ENCODE peak calls at places on chromosomes 11 and 22, in ten cellular contexts. One of them, this sample, is unnamed.

GRCh38 chr22:38467904-38468760 is at the start of gene KDELR3:
- DNase-seq in pons: no peak
- DNase-seq in heart right ventricle: peak
- DNase-seq in fibroblast of the aortic adventitia: peak
- DNase-seq in HCEC 1CT: peak
- DNase-seq in retina: peak
- DNase-seq in anterior cingulate cortex: no peak
- DNase-seq in lower leg skin: no peak
- DNase-seq in kidney glomerular epithelial cell: peak
- DNase-seq in NCI-H2081: no peak
- DNase-seq in this sample: peak

GRCh38 chr11:108302121-108302785 is 79.4 kb downstream of the ATM start:
- DNase-seq in NCI-H2081: no peak
- DNase-seq in pons: no peak
- DNase-seq in lower leg skin: no peak
- DNase-seq in fibroblast of the aortic adventitia: no peak
- DNase-seq in heart right ventricle: no peak
- DNase-seq in kidney glomerular epithelial cell: peak
- DNase-seq in HCEC 1CT: peak
- DNase-seq in anterior cingulate cortex: no peak
- DNase-seq in retina: no peak
- DNase-seq in this sample: peak

GRCh38 chr11:126431401-126432064 is 76.0 kb downstream of the ST3GAL4 start:
- DNase-seq in HCEC 1CT: peak
- DNase-seq in lower leg skin: peak
- DNase-seq in retina: no peak
- DNase-seq in pons: no peak
- DNase-seq in NCI-H2081: no peak
- DNase-seq in heart right ventricle: peak
- DNase-seq in kidney glomerular epithelial cell: no peak
- DNase-seq in anterior cingulate cortex: no peak
- DNase-seq in fibroblast of the aortic adventitia: peak
- DNase-seq in this sample: peak

GRCh38 chr11:16604784-16605439 is 133.5 kb upstream of the C11orf58 start:
- DNase-seq in fibroblast of the aortic adventitia: no peak
- DNase-seq in NCI-H2081: peak
- DNase-seq in kidney glomerular epithelial cell: peak
- DNase-seq in anterior cingulate cortex: no peak
- DNase-seq in lower leg skin: no peak
- DNase-seq in heart right ventricle: peak
- DNase-seq in HCEC 1CT: peak
- DNase-seq in retina: peak
- DNase-seq in pons: peak
- DNase-seq in this sample: peak

GRCh38 chr22:23677701-23677995 is 13.2 kb upstream of the RGL4 start:
- DNase-seq in lower leg skin: no peak
- DNase-seq in retina: no peak
- DNase-seq in NCI-H2081: no peak
- DNase-seq in heart right ventricle: no peak
- DNase-seq in HCEC 1CT: no peak
- DNase-seq in fibroblast of the aortic adventitia: no peak
- DNase-seq in anterior cingulate cortex: no peak
- DNase-seq in pons: no peak
- DNase-seq in kidney glomerular epithelial cell: no peak
- DNase-seq in this sample: no peak

GRCh38 chr11:8217926-8218325 is 45.8 kb downstream of the LMO1 start:
- DNase-seq in lower leg skin: no peak
- DNase-seq in NCI-H2081: no peak
- DNase-seq in fibroblast of the aortic adventitia: no peak
- DNase-seq in pons: no peak
- DNase-seq in anterior cingulate cortex: no peak
- DNase-seq in retina: no peak
- DNase-seq in heart right ventricle: no peak
- DNase-seq in HCEC 1CT: no peak
- DNase-seq in kidney glomerular epithelial cell: no peak
- DNase-seq in this sample: no peak

GRCh38 chr22:23718371-23719165 is 27.8 kb downstream of the RGL4 start:
- DNase-seq in kidney glomerular epithelial cell: no peak
- DNase-seq in lower leg skin: no peak
- DNase-seq in fibroblast of the aortic adventitia: no peak
- DNase-seq in HCEC 1CT: no peak
- DNase-seq in pons: no peak
- DNase-seq in anterior cingulate cortex: no peak
- DNase-seq in retina: no peak
- DNase-seq in heart right ventricle: no peak
- DNase-seq in NCI-H2081: no peak
- DNase-seq in this sample: no peak

GRCh38 chr11:122046846-122047245 is 69.2 kb downstream of the BLID start:
- DNase-seq in anterior cingulate cortex: no peak
- DNase-seq in HCEC 1CT: no peak
- DNase-seq in pons: no peak
- DNase-seq in fibroblast of the aortic adventitia: peak
- DNase-seq in kidney glomerular epithelial cell: no peak
- DNase-seq in NCI-H2081: no peak
- DNase-seq in retina: no peak
- DNase-seq in heart right ventricle: no peak
- DNase-seq in lower leg skin: no peak
- DNase-seq in this sample: no peak

GRCh38 chr11:57116654-57117053 is 65.1 kb upstream of the LRRC55 start:
- DNase-seq in fibroblast of the aortic adventitia: peak
- DNase-seq in pons: peak
- DNase-seq in kidney glomerular epithelial cell: peak
- DNase-seq in anterior cingulate cortex: no peak
- DNase-seq in NCI-H2081: no peak
- DNase-seq in lower leg skin: peak
- DNase-seq in retina: peak
- DNase-seq in heart right ventricle: peak
- DNase-seq in HCEC 1CT: peak
- DNase-seq in this sample: peak

GRCh38 chr11:14317659-14318325 is 41.2 kb downstream of the RRAS2 start:
- DNase-seq in HCEC 1CT: no peak
- DNase-seq in fibroblast of the aortic adventitia: no peak
- DNase-seq in lower leg skin: no peak
- DNase-seq in anterior cingulate cortex: no peak
- DNase-seq in pons: no peak
- DNase-seq in heart right ventricle: no peak
- DNase-seq in kidney glomerular epithelial cell: no peak
- DNase-seq in retina: no peak
- DNase-seq in NCI-H2081: no peak
- DNase-seq in this sample: no peak

GRCh38 chr11:31699066-31699465 is 112.1 kb downstream of the PAX6 start:
- DNase-seq in anterior cingulate cortex: no peak
- DNase-seq in retina: no peak
- DNase-seq in HCEC 1CT: no peak
- DNase-seq in pons: no peak
- DNase-seq in kidney glomerular epithelial cell: no peak
- DNase-seq in lower leg skin: no peak
- DNase-seq in NCI-H2081: no peak
- DNase-seq in heart right ventricle: no peak
- DNase-seq in fibroblast of the aortic adventitia: no peak
- DNase-seq in this sample: no peak

GRCh38 chr22:39546064-39546365 is 13.5 kb upstream of the RPS19BP1 start:
- DNase-seq in heart right ventricle: no peak
- DNase-seq in NCI-H2081: no peak
- DNase-seq in HCEC 1CT: no peak
- DNase-seq in retina: no peak
- DNase-seq in fibroblast of the aortic adventitia: no peak
- DNase-seq in anterior cingulate cortex: no peak
- DNase-seq in kidney glomerular epithelial cell: no peak
- DNase-seq in lower leg skin: no peak
- DNase-seq in pons: no peak
- DNase-seq in this sample: no peak

GRCh38 chr22:46328066-46328465 is 7.4 kb upstream of the TRMU start:
- DNase-seq in HCEC 1CT: no peak
- DNase-seq in heart right ventricle: no peak
- DNase-seq in fibroblast of the aortic adventitia: no peak
- DNase-seq in anterior cingulate cortex: no peak
- DNase-seq in kidney glomerular epithelial cell: no peak
- DNase-seq in retina: no peak
- DNase-seq in NCI-H2081: no peak
- DNase-seq in pons: no peak
- DNase-seq in lower leg skin: no peak
- DNase-seq in this sample: no peak

GRCh38 chr11:13939952-13940610 is 22.4 kb upstream of the SPON1 start:
- DNase-seq in fibroblast of the aortic adventitia: no peak
- DNase-seq in HCEC 1CT: peak
- DNase-seq in heart right ventricle: no peak
- DNase-seq in anterior cingulate cortex: no peak
- DNase-seq in pons: no peak
- DNase-seq in lower leg skin: no peak
- DNase-seq in NCI-H2081: no peak
- DNase-seq in retina: no peak
- DNase-seq in kidney glomerular epithelial cell: no peak
- DNase-seq in this sample: peak

GRCh38 chr11:19258651-19259230 is 18.0 kb upstream of the E2F8 start:
- DNase-seq in fibroblast of the aortic adventitia: no peak
- DNase-seq in HCEC 1CT: no peak
- DNase-seq in lower leg skin: no peak
- DNase-seq in retina: peak
- DNase-seq in heart right ventricle: no peak
- DNase-seq in NCI-H2081: no peak
- DNase-seq in pons: no peak
- DNase-seq in anterior cingulate cortex: no peak
- DNase-seq in kidney glomerular epithelial cell: peak
- DNase-seq in this sample: no peak

GRCh38 chr11:65468874-65469333 is 29.9 kb upstream of the MALAT1 start:
- DNase-seq in HCEC 1CT: no peak
- DNase-seq in fibroblast of the aortic adventitia: no peak
- DNase-seq in kidney glomerular epithelial cell: no peak
- DNase-seq in lower leg skin: no peak
- DNase-seq in pons: no peak
- DNase-seq in NCI-H2081: peak
- DNase-seq in retina: no peak
- DNase-seq in heart right ventricle: peak
- DNase-seq in anterior cingulate cortex: no peak
- DNase-seq in this sample: no peak

GRCh38 chr22:39428597-39429071 is 28.2 kb upstream of the MGAT3 start:
- DNase-seq in fibroblast of the aortic adventitia: no peak
- DNase-seq in kidney glomerular epithelial cell: no peak
- DNase-seq in pons: no peak
- DNase-seq in heart right ventricle: no peak
- DNase-seq in NCI-H2081: peak
- DNase-seq in HCEC 1CT: no peak
- DNase-seq in lower leg skin: no peak
- DNase-seq in anterior cingulate cortex: no peak
- DNase-seq in retina: no peak
- DNase-seq in this sample: no peak

GRCh38 chr11:117217685-117218084 is 14.2 kb downstream of the PCSK7 start:
- DNase-seq in kidney glomerular epithelial cell: no peak
- DNase-seq in heart right ventricle: no peak
- DNase-seq in retina: no peak
- DNase-seq in fibroblast of the aortic adventitia: no peak
- DNase-seq in HCEC 1CT: no peak
- DNase-seq in pons: no peak
- DNase-seq in anterior cingulate cortex: no peak
- DNase-seq in NCI-H2081: no peak
- DNase-seq in lower leg skin: no peak
- DNase-seq in this sample: no peak

GRCh38 chr11:1303973-1304372 is 5.5 kb downstream of the TOLLIP start:
- DNase-seq in NCI-H2081: no peak
- DNase-seq in anterior cingulate cortex: no peak
- DNase-seq in HCEC 1CT: no peak
- DNase-seq in kidney glomerular epithelial cell: no peak
- DNase-seq in lower leg skin: no peak
- DNase-seq in retina: no peak
- DNase-seq in heart right ventricle: no peak
- DNase-seq in pons: no peak
- DNase-seq in fibroblast of the aortic adventitia: peak
- DNase-seq in this sample: no peak

GRCh38 chr22:35258144-35258988 is 1.1 kb downstream of the HMGXB4 start:
- DNase-seq in pons: peak
- DNase-seq in heart right ventricle: no peak
- DNase-seq in retina: peak
- DNase-seq in anterior cingulate cortex: no peak
- DNase-seq in kidney glomerular epithelial cell: peak
- DNase-seq in lower leg skin: no peak
- DNase-seq in NCI-H2081: no peak
- DNase-seq in HCEC 1CT: no peak
- DNase-seq in fibroblast of the aortic adventitia: peak
- DNase-seq in this sample: peak

GRCh38 chr11:45828996-45829395 is 18.3 kb upstream of the CRY2 start:
- DNase-seq in heart right ventricle: no peak
- DNase-seq in HCEC 1CT: no peak
- DNase-seq in kidney glomerular epithelial cell: no peak
- DNase-seq in fibroblast of the aortic adventitia: no peak
- DNase-seq in pons: no peak
- DNase-seq in retina: peak
- DNase-seq in lower leg skin: no peak
- DNase-seq in NCI-H2081: no peak
- DNase-seq in anterior cingulate cortex: no peak
- DNase-seq in this sample: no peak

GRCh38 chr11:64857485-64857884 is 13.0 kb upstream of the CDC42BPG start:
- DNase-seq in kidney glomerular epithelial cell: no peak
- DNase-seq in fibroblast of the aortic adventitia: no peak
- DNase-seq in lower leg skin: no peak
- DNase-seq in heart right ventricle: no peak
- DNase-seq in anterior cingulate cortex: no peak
- DNase-seq in retina: no peak
- DNase-seq in pons: no peak
- DNase-seq in NCI-H2081: no peak
- DNase-seq in HCEC 1CT: no peak
- DNase-seq in this sample: no peak

GRCh38 chr11:128802358-128802981 is 64.6 kb downstream of the KCNJ1 start:
- DNase-seq in HCEC 1CT: peak
- DNase-seq in anterior cingulate cortex: no peak
- DNase-seq in retina: no peak
- DNase-seq in heart right ventricle: no peak
- DNase-seq in pons: peak
- DNase-seq in lower leg skin: no peak
- DNase-seq in NCI-H2081: no peak
- DNase-seq in fibroblast of the aortic adventitia: peak
- DNase-seq in kidney glomerular epithelial cell: no peak
- DNase-seq in this sample: peak

GRCh38 chr11:34633990-34634725 is 13.3 kb downstream of the EHF start:
- DNase-seq in kidney glomerular epithelial cell: no peak
- DNase-seq in retina: no peak
- DNase-seq in fibroblast of the aortic adventitia: peak
- DNase-seq in heart right ventricle: no peak
- DNase-seq in NCI-H2081: peak
- DNase-seq in pons: peak
- DNase-seq in anterior cingulate cortex: no peak
- DNase-seq in lower leg skin: no peak
- DNase-seq in HCEC 1CT: peak
- DNase-seq in this sample: no peak

GRCh38 chr11:13965337-13965736 is 2.8 kb downstream of the SPON1 start:
- DNase-seq in anterior cingulate cortex: no peak
- DNase-seq in retina: no peak
- DNase-seq in lower leg skin: no peak
- DNase-seq in HCEC 1CT: no peak
- DNase-seq in kidney glomerular epithelial cell: no peak
- DNase-seq in fibroblast of the aortic adventitia: no peak
- DNase-seq in NCI-H2081: no peak
- DNase-seq in pons: no peak
- DNase-seq in heart right ventricle: no peak
- DNase-seq in this sample: no peak

GRCh38 chr11:126791446-126791845 is 209.1 kb downstream of the KIRREL3 start:
- DNase-seq in anterior cingulate cortex: no peak
- DNase-seq in kidney glomerular epithelial cell: no peak
- DNase-seq in pons: no peak
- DNase-seq in retina: no peak
- DNase-seq in fibroblast of the aortic adventitia: no peak
- DNase-seq in heart right ventricle: no peak
- DNase-seq in HCEC 1CT: no peak
- DNase-seq in NCI-H2081: no peak
- DNase-seq in lower leg skin: no peak
- DNase-seq in this sample: no peak

GRCh38 chr11:46599340-46600067 is 5.7 kb upstream of the AMBRA1 start:
- DNase-seq in pons: no peak
- DNase-seq in HCEC 1CT: no peak
- DNase-seq in anterior cingulate cortex: no peak
- DNase-seq in heart right ventricle: no peak
- DNase-seq in kidney glomerular epithelial cell: no peak
- DNase-seq in NCI-H2081: no peak
- DNase-seq in fibroblast of the aortic adventitia: no peak
- DNase-seq in retina: no peak
- DNase-seq in lower leg skin: no peak
- DNase-seq in this sample: no peak

GRCh38 chr11:72361321-72361720 is 73.0 kb downstream of the CLPB start:
- DNase-seq in anterior cingulate cortex: no peak
- DNase-seq in lower leg skin: no peak
- DNase-seq in HCEC 1CT: no peak
- DNase-seq in heart right ventricle: no peak
- DNase-seq in pons: no peak
- DNase-seq in retina: no peak
- DNase-seq in fibroblast of the aortic adventitia: no peak
- DNase-seq in NCI-H2081: no peak
- DNase-seq in kidney glomerular epithelial cell: no peak
- DNase-seq in this sample: no peak